ENCODE peak calls at places on chromosome 21, in four cellular contexts. K is IMR-90, M is breast epithelium, L is adrenal gland. W is an unnamed sample.

GRCh38 chr21:21968810-21969588 is 970.8 kb downstream of the NCAM2 start:
- DNase-seq in K (no peak), M (no peak), L (no peak), W (no peak)

GRCh38 chr21:16069713-16070112 is 339.9 kb downstream of the USP25 start:
- DNase-seq in K (peak), M (no peak), L (no peak), W (no peak)

GRCh38 chr21:38989745-38990423 is 184.2 kb downstream of the ETS2 start:
- DNase-seq in K (peak), M (no peak), L (no peak), W (no peak)

GRCh38 chr21:45979141-45979631 is 2.4 kb upstream of the COL6A1 start:
- DNase-seq in K (no peak), M (no peak), L (no peak), W (peak)

GRCh38 chr21:25997788-25998611 is 172.6 kb downstream of the APP start:
- DNase-seq in K (no peak), M (no peak), L (no peak), W (peak)

GRCh38 chr21:45341779-45342178 is 54.1 kb upstream of the POFUT2 start:
- DNase-seq in K (no peak), M (no peak), L (no peak), W (no peak)

GRCh38 chr21:44846485-44847260 is 26.8 kb downstream of the PTTG1IP start:
- DNase-seq in K (peak), M (peak), L (peak), W (peak)

GRCh38 chr21:42757826-42758655 is 104.6 kb downstream of the PDE9A start:
- DNase-seq in K (no peak), M (no peak), L (no peak), W (no peak)

GRCh38 chr21:15520811-15521643 is 208.8 kb upstream of the USP25 start:
- DNase-seq in K (peak), M (no peak), L (no peak), W (no peak)

GRCh38 chr21:24649691-24650090 is 957.6 kb downstream of the MRPL39 start:
- DNase-seq in K (no peak), M (no peak), L (no peak), W (no peak)

GRCh38 chr21:44819283-44820243 is 1.7 kb upstream of the SUMO3 start:
- DNase-seq in K (no peak), M (no peak), L (no peak), W (no peak)

GRCh38 chr21:38165466-38166213 is 91.2 kb upstream of the KCNJ15 start:
- DNase-seq in K (peak), M (no peak), L (no peak), W (no peak)

GRCh38 chr21:43926196-43926595 is 61.2 kb downstream of the AGPAT3 start:
- DNase-seq in K (no peak), M (no peak), L (no peak), W (no peak)

GRCh38 chr21:23402929-23403520 is 2204.3 kb downstream of the MRPL39 start:
- DNase-seq in K (no peak), M (no peak), L (no peak), W (no peak)

GRCh38 chr21:43268086-43268803 is 99.4 kb downstream of the CRYAA start:
- DNase-seq in K (no peak), M (no peak), L (no peak), W (no peak)

GRCh38 chr21:38308010-38308784 is 51.4 kb downstream of the KCNJ15 start:
- DNase-seq in K (peak), M (no peak), L (peak), W (no peak)

GRCh38 chr21:44331209-44331608 is 8.0 kb downstream of the CFAP410 start:
- DNase-seq in K (no peak), M (no peak), L (no peak), W (no peak)

GRCh38 chr21:46081022-46081861 is 16.7 kb upstream of the COL6A2 start:
- DNase-seq in K (no peak), M (peak), L (no peak), W (no peak)

GRCh38 chr21:33025106-33025470 is 647 bp upstream of the OLIG2 start:
- DNase-seq in K (no peak), M (no peak), L (no peak), W (peak)

GRCh38 chr21:43266534-43266933 is 97.7 kb downstream of the CRYAA start:
- DNase-seq in K (no peak), M (no peak), L (no peak), W (no peak)

GRCh38 chr21:44425895-44426662 is 29.2 kb upstream of the LRRC3 start:
- DNase-seq in K (no peak), M (peak), L (peak), W (peak)

GRCh38 chr21:27196651-27197050 is 229.8 kb upstream of the ADAMTS5 start:
- DNase-seq in K (peak), M (no peak), L (no peak), W (no peak)

GRCh38 chr21:37367758-37368535 is 1.4 kb downstream of the DYRK1A start:
- DNase-seq in K (peak), M (no peak), L (peak), W (peak)

GRCh38 chr21:17602874-17603273 is 9.8 kb downstream of the BTG3 start:
- DNase-seq in K (peak), M (no peak), L (no peak), W (no peak)

GRCh38 chr21:45234127-45234526 is 53.6 kb downstream of the POFUT2 start:
- DNase-seq in K (no peak), M (no peak), L (no peak), W (no peak)

GRCh38 chr21:45537111-45537745 is 5.0 kb downstream of the SLC19A1 start:
- DNase-seq in K (no peak), M (peak), L (peak), W (no peak)

GRCh38 chr21:45255381-45256020 is 32.2 kb downstream of the POFUT2 start:
- DNase-seq in K (no peak), M (no peak), L (no peak), W (no peak)

GRCh38 chr21:15441060-15441493 is 288.7 kb upstream of the USP25 start:
- DNase-seq in K (no peak), M (no peak), L (peak), W (no peak)

GRCh38 chr21:38241029-38241740 is 15.6 kb upstream of the KCNJ15 start:
- DNase-seq in K (no peak), M (no peak), L (no peak), W (no peak)

GRCh38 chr21:30028537-30028936 is 88.7 kb upstream of the GRIK1 start:
- DNase-seq in K (no peak), M (no peak), L (no peak), W (no peak)

GRCh38 chr21:31157756-31158155 is 119.5 kb upstream of the KRTAP19-8 start:
- DNase-seq in K (no peak), M (no peak), L (no peak), W (no peak)

GRCh38 chr21:37367301-37367757 is 756 bp downstream of the DYRK1A start:
- DNase-seq in K (no peak), M (no peak), L (peak), W (no peak)

GRCh38 chr21:45383615-45384201 is 21.3 kb upstream of the COL18A1 start:
- DNase-seq in K (no peak), M (no peak), L (no peak), W (no peak)

GRCh38 chr21:46160563-46161179 is 5.3 kb upstream of the FTCD start:
- DNase-seq in K (no peak), M (peak), L (no peak), W (peak)

GRCh38 chr21:28663111-28663693 is 329.5 kb downstream of the LTN1 start:
- DNase-seq in K (no peak), M (no peak), L (no peak), W (no peak)
- TF ChIP-seq CTCF in K (no peak), M (no peak), L (no peak), W (peak)

GRCh38 chr21:35678393-35678792 is 381.9 kb downstream of the SETD4 start:
- DNase-seq in K (no peak), M (no peak), L (no peak), W (no peak)

GRCh38 chr21:35677298-35677841 is 383.0 kb downstream of the SETD4 start:
- DNase-seq in K (no peak), M (no peak), L (no peak), W (no peak)

GRCh38 chr21:35672313-35672712 is 388.0 kb downstream of the SETD4 start:
- DNase-seq in K (no peak), M (no peak), L (no peak), W (no peak)

GRCh38 chr21:35674895-35675470 is 385.3 kb downstream of the SETD4 start:
- DNase-seq in K (peak), M (no peak), L (no peak), W (no peak)

GRCh38 chr21:35674272-35674671 is 386.1 kb downstream of the SETD4 start:
- DNase-seq in K (no peak), M (no peak), L (no peak), W (no peak)
- H3K4me3 ChIP-seq in K (no peak), M (no peak), L (no peak), W (no peak)

GRCh38 chr21:28826569-28826968 is 166.1 kb downstream of the LTN1 start:
- DNase-seq in K (no peak), M (no peak), L (no peak), W (no peak)
- H3K27ac ChIP-seq in K (no peak), M (no peak), L (no peak), W (no peak)

DNA sequence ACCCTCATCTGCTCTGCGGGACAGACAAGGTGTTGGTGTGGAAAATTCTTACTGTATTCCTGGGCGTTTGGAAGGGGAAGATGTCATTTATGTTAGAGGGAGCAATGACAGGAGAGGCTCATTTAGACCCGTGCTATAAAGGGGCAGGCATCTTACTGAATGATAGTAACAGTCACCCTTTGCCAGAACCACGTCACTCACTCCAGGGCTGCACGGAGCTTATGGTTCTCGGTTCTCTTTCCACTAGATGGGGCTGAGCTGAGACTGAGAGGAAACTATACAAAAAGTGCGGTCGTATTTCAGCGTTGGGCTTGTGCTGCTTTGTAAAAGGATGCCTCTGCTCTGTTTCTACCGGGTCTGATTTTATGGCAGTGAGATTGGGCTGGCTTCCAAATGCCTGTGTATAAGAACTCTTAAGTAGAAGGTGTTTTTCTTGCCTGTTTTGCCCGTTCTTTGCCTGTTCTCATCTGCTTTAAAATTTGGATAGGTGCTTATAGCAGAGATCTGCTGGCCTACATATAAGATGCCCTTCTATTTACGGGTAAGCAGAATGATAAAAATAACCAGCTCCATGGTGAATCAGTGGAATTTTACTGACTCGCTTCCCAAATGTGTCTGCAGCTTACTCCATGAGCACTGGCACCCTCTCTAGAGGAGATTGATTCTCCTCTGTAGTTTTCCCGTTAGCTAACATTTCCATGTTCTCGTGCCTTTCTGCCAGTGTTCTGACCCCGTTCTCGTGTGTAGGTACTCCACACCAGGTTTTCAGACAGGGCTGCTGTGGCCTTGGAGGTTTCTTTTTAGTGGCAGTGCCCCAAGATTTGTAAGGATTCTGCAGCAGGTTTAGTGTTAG is 55.9 kb downstream of the MRPS6 start:
- DNase-seq in K (peak), M (no peak), L (peak), W (no peak)
- TF ChIP-seq CTCF in K (peak), M (no peak), L (peak), W (no peak)

GRCh38 chr21:41667136-41667535 is 99.7 kb downstream of the RIPK4 start:
- DNase-seq in K (no peak), M (no peak), L (no peak), W (no peak)

GRCh38 chr21:41663805-41664788 is 102.8 kb downstream of the RIPK4 start:
- DNase-seq in K (peak), M (peak), L (no peak), W (no peak)

GRCh38 chr21:41666641-41667051 is 100.2 kb downstream of the RIPK4 start:
- DNase-seq in K (no peak), M (no peak), L (no peak), W (no peak)

GRCh38 chr21:41665766-41666595 is 100.9 kb downstream of the RIPK4 start:
- DNase-seq in K (no peak), M (no peak), L (no peak), W (no peak)

DNA sequence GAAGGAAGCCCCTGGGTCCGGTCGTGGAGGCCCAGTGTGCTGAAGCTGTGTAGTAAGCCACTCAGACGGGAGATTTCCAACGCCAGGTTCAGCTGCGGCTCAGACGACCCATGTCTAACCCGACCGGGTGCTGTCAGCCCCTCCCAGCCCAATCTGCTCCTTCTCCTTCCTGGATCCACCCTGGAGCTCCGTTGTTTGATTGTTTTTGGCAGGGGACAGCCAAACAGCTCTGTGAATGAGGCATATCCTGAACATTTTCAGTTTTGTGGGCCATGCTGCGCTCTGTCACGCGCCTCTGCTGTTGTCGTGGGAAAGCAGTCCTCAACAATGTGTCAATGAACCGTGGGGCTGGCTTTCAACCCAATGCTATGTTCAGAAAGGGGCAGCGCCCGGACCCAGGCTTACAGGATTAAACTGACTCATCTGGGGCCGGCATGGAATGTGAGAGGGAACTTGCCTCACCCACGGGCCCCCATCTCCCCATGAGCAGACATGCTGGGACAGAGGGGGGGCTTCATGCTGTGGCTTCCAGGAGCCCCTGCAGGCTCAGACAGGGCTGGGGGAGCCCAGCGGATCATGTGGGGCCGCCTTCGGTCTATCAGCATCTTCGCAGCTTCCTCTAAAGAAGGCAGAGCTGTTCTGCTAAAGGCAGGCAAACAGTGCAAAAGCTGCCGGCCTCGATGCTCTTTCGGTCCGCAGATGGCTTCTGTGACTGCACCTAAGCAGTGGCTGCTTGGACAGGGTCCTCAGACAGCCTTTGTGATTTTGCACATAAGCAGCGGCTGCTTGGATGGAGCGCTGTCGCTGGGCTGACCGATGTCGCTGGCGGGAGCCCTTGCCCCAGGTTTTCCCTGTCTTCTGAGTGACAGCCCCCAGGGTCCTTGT is 101.7 kb downstream of the RIPK4 start:
- DNase-seq in K (peak), M (no peak), L (no peak), W (peak)
- H3K4me3 ChIP-seq in K (no peak), M (no peak), L (no peak), W (peak)

W was measured in WERI-Rb-1.